ENCODE peak calls at places on chromosomes 6 and 20, in four cellular contexts. W is GM23338, P is PC-3, E is endothelial cell of umbilical vein. D is an unnamed sample.

GRCh38 chr20:36493801-36494114 is 47.6 kb upstream of the MYL9 start:
- DNase-seq in W (no peak), P (no peak), E (no peak), D (peak; percentile 79)

GRCh38 chr20:17859616-17860232 is 108.9 kb downstream of the SNX5 start:
- DNase-seq in W (peak; percentile 60), P (no peak), E (no peak), D (no peak)

GRCh38 chr6:135990855-135991464 is 139.5 kb downstream of the PDE7B start:
- DNase-seq in W (no peak), P (no peak), E (no peak), D (no peak)

GRCh38 chr6:96626749-96627353 is 63.9 kb downstream of the FHL5 start:
- DNase-seq in W (peak; percentile 55), P (peak; percentile 30), E (peak; percentile 17), D (no peak)

GRCh38 chr6:97053643-97054411 is 129.3 kb downstream of the KLHL32 start:
- DNase-seq in W (peak; percentile 40), P (peak; percentile 41), E (peak; percentile 29), D (no peak)

GRCh38 chr6:107185570-107185969 is 70.3 kb upstream of the BEND3 start:
- DNase-seq in W (peak; percentile 63), P (peak; percentile 8), E (peak; percentile 22), D (no peak)

GRCh38 chr20:37276494-37277252 is 12.8 kb upstream of the MANBAL start:
- DNase-seq in W (no peak), P (peak; percentile 28), E (peak; percentile 75), D (no peak)

GRCh38 chr6:5582758-5583157 is 321.4 kb downstream of the FARS2 start:
- DNase-seq in W (no peak), P (no peak), E (no peak), D (no peak)

GRCh38 chr6:225121-225721 is 67.1 kb upstream of the DUSP22 start:
- DNase-seq in W (no peak), P (peak; percentile 88), E (no peak), D (peak; percentile 57)

GRCh38 chr6:160455484-160456213 is 107.5 kb downstream of the SLC22A3 start:
- DNase-seq in W (peak; percentile 77), P (peak; percentile 64), E (peak; percentile 43), D (peak; percentile 82)

GRCh38 chr20:12966468-12967085 is 42.2 kb upstream of the SPTLC3 start:
- DNase-seq in W (peak; percentile 17), P (peak; percentile 75), E (peak; percentile 45), D (no peak)

GRCh38 chr20:24531626-24532419 is 62.4 kb downstream of the SYNDIG1 start:
- DNase-seq in W (no peak), P (no peak), E (no peak), D (no peak)

DNA sequence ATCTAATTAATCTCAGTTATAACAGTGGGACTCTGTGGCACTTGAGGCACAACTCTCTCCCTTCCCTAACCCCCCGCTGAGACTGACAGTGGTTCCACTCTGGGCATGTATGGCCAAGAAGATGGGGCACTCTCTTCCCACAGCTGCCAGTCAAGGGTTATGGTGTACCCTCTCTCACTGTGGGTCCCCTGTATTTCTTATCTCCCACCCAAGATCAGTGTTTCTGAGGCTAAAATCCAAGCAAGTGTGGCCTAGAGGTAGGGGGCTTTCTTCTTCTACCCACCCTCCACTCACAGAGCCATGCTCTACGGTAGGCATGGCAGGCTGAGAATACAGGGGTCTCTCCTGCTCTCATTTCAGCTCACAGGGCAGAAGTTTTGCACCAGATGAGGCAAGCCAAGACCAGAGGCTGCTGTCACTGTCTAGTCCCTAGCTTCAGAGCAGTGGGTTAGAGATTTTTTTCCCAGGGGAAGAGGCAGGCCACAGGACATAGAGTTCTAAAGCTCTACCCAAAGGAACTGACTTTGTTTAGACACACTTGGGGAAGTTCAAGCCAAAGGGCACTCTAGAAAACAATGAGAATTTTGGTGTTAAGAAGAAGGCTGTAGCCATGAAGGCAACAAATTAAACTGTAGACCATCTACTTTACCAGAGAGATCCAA is 31.7 kb upstream of the HINT3 start:
- DNase-seq in W (no peak), P (no peak), E (no peak), D (no peak)
- H3K4me3 ChIP-seq in W (no peak overlapping the region), P (no peak overlapping the region), E (no peak overlapping the region), D (no peak overlapping the region)

GRCh38 chr6:37059344-37060194 is 54.1 kb downstream of the FGD2 start:
- DNase-seq in W (peak; percentile 94), P (peak; percentile 97), E (peak; percentile 77), D (peak; percentile 83)
- H3K4me1 ChIP-seq in W (peaks cover 29% of the 10 kb centered on the region), P (peaks cover 54% of the 10 kb centered on the region), E (peaks cover 9% of the 10 kb centered on the region), D (peaks cover 15% of the 10 kb centered on the region)

GRCh38 chr6:45148711-45149341 is 179.3 kb upstream of the RUNX2 start:
- DNase-seq in W (no peak), P (no peak), E (no peak), D (no peak)

GRCh38 chr6:45148278-45148677 is 179.9 kb upstream of the RUNX2 start:
- DNase-seq in W (no peak), P (no peak), E (no peak), D (no peak)
- H3K4me3 ChIP-seq in W (no peak overlapping the region), P (no peak overlapping the region), E (no peak overlapping the region), D (no peak overlapping the region)

DNA sequence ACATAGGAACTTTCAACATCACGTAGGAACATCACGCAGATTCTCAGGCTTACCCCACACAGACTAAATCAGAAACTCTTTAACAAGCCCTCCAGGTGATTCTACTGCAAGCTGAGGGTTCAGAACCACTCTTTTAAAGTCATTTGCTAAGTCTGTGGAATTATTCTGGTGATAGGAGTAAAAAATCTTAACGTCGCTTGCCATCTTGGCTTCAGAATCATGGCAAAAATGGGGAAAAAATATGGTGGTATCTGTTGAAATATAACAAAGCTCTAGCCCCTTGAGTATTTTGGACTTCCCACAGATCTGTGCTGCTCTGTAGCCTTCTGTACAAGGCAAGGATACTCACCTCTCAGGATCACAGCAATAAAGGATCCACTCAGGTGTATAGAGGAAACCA is 17.4 kb downstream of the FOXO3 start:
- DNase-seq in W (no peak), P (no peak), E (no peak), D (no peak)
- H3K4me1 ChIP-seq in W (peaks cover 19% of the 10 kb centered on the region), P (peaks cover 22% of the 10 kb centered on the region), E (peaks cover 19% of the 10 kb centered on the region), D (no peaks in the 10 kb centered on the region)

GRCh38 chr6:40162074-40162473 is 227.8 kb upstream of the MOCS1 start:
- DNase-seq in W (no peak), P (no peak), E (no peak), D (no peak)

GRCh38 chr6:40165036-40165709 is 230.9 kb upstream of the MOCS1 start:
- DNase-seq in W (no peak), P (no peak), E (no peak), D (no peak)

GRCh38 chr6:40166963-40167362 is 232.7 kb upstream of the MOCS1 start:
- DNase-seq in W (no peak), P (no peak), E (no peak), D (no peak)

GRCh38 chr6:40163924-40164323 is 229.7 kb upstream of the MOCS1 start:
- DNase-seq in W (peak; percentile 4), P (no peak), E (no peak), D (no peak)

GRCh38 chr6:40164345-40164755 is 230.1 kb upstream of the MOCS1 start:
- DNase-seq in W (peak; percentile 60), P (no peak), E (no peak), D (no peak)
- H3K4me3 ChIP-seq in W (no peak overlapping the region), P (no peak overlapping the region), E (no peak overlapping the region), D (no peak overlapping the region)

DNA sequence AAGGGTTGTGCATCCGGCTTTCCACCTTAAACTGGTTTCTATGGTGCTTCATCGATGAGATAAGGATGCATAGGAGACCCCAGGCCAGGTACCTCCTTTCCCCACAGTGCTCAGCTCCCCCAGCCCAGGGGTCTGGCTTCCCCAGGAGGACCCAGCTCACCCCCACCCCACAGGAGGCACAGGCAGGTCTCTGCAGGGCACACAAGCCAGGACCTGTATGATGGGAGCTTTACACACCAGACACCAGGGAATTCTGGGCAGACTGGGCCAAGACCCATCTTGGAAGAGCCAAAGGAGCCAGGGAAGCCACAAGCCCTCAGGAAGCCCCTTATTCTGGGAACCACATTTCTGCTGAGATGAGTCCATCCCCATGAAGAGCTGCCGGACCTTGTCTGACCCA is 29.6 kb downstream of the UBD start:
- DNase-seq in W (no peak), P (no peak), E (no peak), D (no peak)
- H3K4me1 ChIP-seq in W (no peaks in the 10 kb centered on the region), P (no peaks in the 10 kb centered on the region), E (no peaks in the 10 kb centered on the region), D (no peaks in the 10 kb centered on the region)

GRCh38 chr6:53282234-53282633 is 66.5 kb downstream of the ELOVL5 start:
- DNase-seq in W (peak; percentile 27), P (no peak), E (no peak), D (no peak)
- H3K4me3 ChIP-seq in W (no peak overlapping the region), P (no peak overlapping the region), E (no peak overlapping the region), D (no peak overlapping the region)

GRCh38 chr20:62120365-62120762 is 1.9 kb upstream of the LSM14B start:
- DNase-seq in W (no peak), P (no peak), E (no peak), D (no peak)

GRCh38 chr20:62118113-62119043 is 3.9 kb upstream of the LSM14B start:
- DNase-seq in W (no peak), P (no peak), E (no peak), D (no peak)

GRCh38 chr20:62119591-62120364 is 2.5 kb upstream of the LSM14B start:
- DNase-seq in W (no peak), P (no peak), E (no peak), D (no peak)

GRCh38 chr20:62117658-62118057 is 4.6 kb upstream of the LSM14B start:
- DNase-seq in W (no peak), P (no peak), E (no peak), D (no peak)

GRCh38 chr20:62119101-62119500 is 3.2 kb upstream of the LSM14B start:
- DNase-seq in W (no peak), P (no peak), E (no peak), D (no peak)
- H3K4me1 ChIP-seq in W (peaks cover 15% of the 10 kb centered on the region), P (peaks cover 11% of the 10 kb centered on the region), E (peaks cover 9% of the 10 kb centered on the region), D (no peaks in the 10 kb centered on the region)

DNA sequence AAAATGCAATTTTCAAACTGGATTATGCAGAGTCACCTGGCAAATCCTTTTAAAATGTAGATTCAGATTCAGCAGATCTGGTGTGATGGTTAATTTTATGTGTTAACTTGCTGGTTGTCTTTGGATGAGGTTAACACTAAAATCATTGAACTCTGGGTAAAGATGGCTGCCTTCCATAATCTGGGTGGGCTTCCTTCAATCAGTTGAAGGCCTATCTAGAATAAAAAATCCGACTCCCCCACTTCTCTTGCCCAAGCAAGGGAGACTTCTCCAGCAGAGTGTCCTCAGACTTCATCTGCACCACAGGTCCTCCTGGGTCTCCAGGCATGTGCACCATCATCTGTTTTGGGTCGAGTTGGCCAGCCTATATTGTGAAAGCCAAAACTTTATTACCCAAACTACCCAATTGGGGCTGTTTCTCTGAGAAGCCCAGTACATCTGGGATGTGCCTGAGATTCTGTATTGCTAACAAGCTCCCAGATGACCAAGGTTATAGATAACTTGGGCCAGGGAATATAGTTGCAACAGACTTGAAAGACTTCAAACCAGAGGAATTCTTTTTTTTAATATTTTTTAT is 1.6 kb upstream of the SLC17A5 start:
- DNase-seq in W (no peak), P (no peak), E (no peak), D (no peak)
- H3K4me3 ChIP-seq in W (no peak overlapping the region), P (peak overlapping the region; percentile 92), E (no peak overlapping the region), D (no peak overlapping the region)